ENCODE peak calls at places on chromosomes 6 and 20, in six cellular contexts. N is CD8-positive, alpha-beta T cell; S is brain microvascular endothelial cell; T is left ventricle myocardium inferior; Y is pancreas; V is adrenal gland. O is an unnamed sample.

GRCh38 chr6:33075568-33076405 is at the start of gene HLA-DPB1:
- DNase-seq in N (no peak), S (peak; percentile 65), T (no peak), Y (no peak), V (no peak), O (peak; percentile 78)

GRCh38 chr6:163308629-163309276 is 105.8 kb upstream of the QKI start:
- DNase-seq in N (no peak), S (no peak), T (no peak), Y (no peak), V (no peak), O (no peak)

GRCh38 chr6:39302669-39303424 is 11.4 kb downstream of the KCNK17 start:
- DNase-seq in N (peak; percentile 78), S (peak; percentile 59), T (peak; percentile 79), Y (peak; percentile 88), V (peak; percentile 85), O (peak; percentile 96)

GRCh38 chr6:72861059-72861458 is 239.2 kb downstream of the KCNQ5 start:
- DNase-seq in N (no peak), S (no peak), T (no peak), Y (no peak), V (no peak), O (no peak)

GRCh38 chr6:149176971-149177667 is 140.4 kb upstream of the TAB2 start:
- DNase-seq in N (no peak), S (no peak), T (no peak), Y (peak; percentile 36), V (no peak), O (no peak)

GRCh38 chr20:42192321-42192720 is 574.1 kb upstream of the CHD6 start:
- DNase-seq in N (no peak), S (no peak), T (no peak), Y (no peak), V (no peak), O (no peak)

GRCh38 chr6:157762636-157763035 is 60.4 kb upstream of the SNX9 start:
- DNase-seq in N (no peak), S (no peak), T (no peak), Y (no peak), V (no peak), O (no peak)

GRCh38 chr20:58135441-58136170 is 92.8 kb downstream of the ANKRD60 start:
- DNase-seq in N (no peak), S (no peak), T (no peak), Y (no peak), V (no peak), O (no peak)

GRCh38 chr20:60467771-60468170 is 509.5 kb downstream of the CDH26 start:
- DNase-seq in N (no peak), S (no peak), T (no peak), Y (no peak), V (no peak), O (no peak)

GRCh38 chr6:34627296-34627695 is 69.3 kb downstream of the ILRUN start:
- DNase-seq in N (no peak), S (no peak), T (no peak), Y (no peak), V (no peak), O (no peak)

GRCh38 chr20:25247100-25247665 is 702 bp upstream of the PYGB start:
- DNase-seq in N (no peak), S (peak; percentile 59), T (peak; percentile 75), Y (peak; percentile 74), V (peak; percentile 61), O (no peak)

GRCh38 chr6:137829641-137830083 is 37.4 kb upstream of the TNFAIP3 start:
- DNase-seq in N (no peak), S (no peak), T (no peak), Y (no peak), V (no peak), O (no peak)

GRCh38 chr6:15096894-15097837 is 148.7 kb upstream of the JARID2 start:
- DNase-seq in N (no peak), S (peak; percentile 42), T (no peak), Y (no peak), V (no peak), O (no peak)

GRCh38 chr6:1125297-1125696 is 186.6 kb upstream of the FOXQ1 start:
- DNase-seq in N (no peak), S (no peak), T (no peak), Y (no peak), V (no peak), O (no peak)

GRCh38 chr20:8021541-8022269 is 2.1 kb upstream of the TMX4 start:
- DNase-seq in N (no peak), S (no peak), T (peak; percentile 18), Y (no peak), V (no peak), O (no peak)

GRCh38 chr6:139062921-139063320 is 34.4 kb downstream of the ABRACL start:
- DNase-seq in N (no peak), S (no peak), T (no peak), Y (no peak), V (no peak), O (no peak)

GRCh38 chr20:51696304-51697118 is 71.7 kb downstream of the ATP9A start:
- DNase-seq in N (no peak), S (no peak), T (no peak), Y (no peak), V (no peak), O (no peak)

GRCh38 chr20:47343007-47343472 is 13.5 kb downstream of the ZMYND8 start:
- DNase-seq in N (no peak), S (no peak), T (no peak), Y (no peak), V (no peak), O (peak; percentile 32)

GRCh38 chr20:21147593-21147992 is 21.7 kb downstream of the KIZ start:
- DNase-seq in N (no peak), S (no peak), T (no peak), Y (no peak), V (no peak), O (no peak)

GRCh38 chr6:36556281-36556680 is 9.0 kb upstream of the STK38 start:
- DNase-seq in N (no peak), S (no peak), T (no peak), Y (no peak), V (no peak), O (no peak)

GRCh38 chr6:91079939-91080338 is 493.1 kb upstream of the MAP3K7 start:
- DNase-seq in N (no peak), S (peak; percentile 2), T (no peak), Y (no peak), V (no peak), O (no peak)

GRCh38 chr6:132736239-132736638 is 21.5 kb downstream of the VNN2 start:
- DNase-seq in N (no peak), S (no peak), T (no peak), Y (no peak), V (no peak), O (no peak)

GRCh38 chr20:51091564-51092195 is 68.8 kb upstream of the KCNG1 start:
- DNase-seq in N (no peak), S (no peak), T (no peak), Y (no peak), V (no peak), O (no peak)

GRCh38 chr20:18223399-18223798 is 64.9 kb upstream of the ZNF133 start:
- DNase-seq in N (no peak), S (no peak), T (no peak), Y (no peak), V (no peak), O (no peak)

GRCh38 chr6:168261234-168261633 is 58.3 kb downstream of the DACT2 start:
- DNase-seq in N (no peak), S (no peak), T (no peak), Y (no peak), V (no peak), O (no peak)

GRCh38 chr6:2381872-2382661 is 136.7 kb upstream of the GMDS start:
- DNase-seq in N (no peak), S (no peak), T (peak; percentile 24), Y (peak; percentile 24), V (no peak), O (no peak)
- H3K4me3 ChIP-seq in N (no peak overlapping the region), S (no peak overlapping the region), T (no peak overlapping the region), Y (no peak overlapping the region), V (no peak overlapping the region), O (no peak overlapping the region)

GRCh38 chr20:20085812-20086211 is 33.5 kb downstream of the CFAP61 start:
- DNase-seq in N (no peak), S (no peak), T (no peak), Y (no peak), V (no peak), O (no peak)

GRCh38 chr20:20084296-20084752 is 32.0 kb downstream of the CFAP61 start:
- DNase-seq in N (no peak), S (no peak), T (peak; percentile 20), Y (no peak), V (no peak), O (no peak)

GRCh38 chr20:20083796-20084195 is 31.5 kb downstream of the CFAP61 start:
- DNase-seq in N (no peak), S (no peak), T (no peak), Y (no peak), V (no peak), O (no peak)

GRCh38 chr20:20089018-20089417 is 36.7 kb downstream of the CFAP61 start:
- DNase-seq in N (no peak), S (no peak), T (peak; percentile 20), Y (no peak), V (no peak), O (no peak)

DNA sequence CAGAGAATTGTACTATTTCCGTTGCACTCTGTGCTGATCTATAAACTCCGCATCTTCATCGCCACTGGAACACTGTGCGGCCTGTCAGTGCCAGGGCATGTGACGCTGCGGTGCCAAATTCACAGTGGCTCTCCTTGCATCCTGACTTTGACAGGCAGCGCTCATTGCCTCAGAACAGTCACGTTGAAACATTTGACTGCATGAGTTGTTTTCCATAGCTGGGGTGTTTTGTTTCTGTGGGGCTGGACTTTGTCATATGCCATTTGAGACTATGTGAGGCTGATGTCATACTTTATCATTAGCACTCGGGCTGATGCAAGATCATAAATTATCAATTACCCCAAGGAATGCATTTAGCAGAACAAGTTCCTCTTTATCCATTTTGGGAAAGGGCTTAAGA is 32.7 kb downstream of the CFAP61 start:
- DNase-seq in N (no peak), S (no peak), T (peak; percentile 77), Y (no peak), V (no peak), O (no peak)
- TF ChIP-seq CTCF in N (no peak), S (no peak), T (no peak), Y (no peak), V (no peak), O (no peak)

GRCh38 chr6:78810146-78810545 is 57.2 kb upstream of the IRAK1BP1 start:
- DNase-seq in N (no peak), S (peak; percentile 52), T (no peak), Y (no peak), V (no peak), O (no peak)
- H3K4me3 ChIP-seq in N (no peak overlapping the region), S (no peak overlapping the region), T (no peak overlapping the region), Y (no peak overlapping the region), V (no peak overlapping the region), O (no peak overlapping the region)

GRCh38 chr6:156658186-156658585 is 119.0 kb upstream of the ARID1B start:
- DNase-seq in N (no peak), S (peak; percentile 80), T (no peak), Y (no peak), V (peak; percentile 52), O (no peak)

GRCh38 chr6:156660389-156660788 is 116.8 kb upstream of the ARID1B start:
- DNase-seq in N (no peak), S (no peak), T (no peak), Y (no peak), V (no peak), O (no peak)

GRCh38 chr6:156658596-156659316 is 118.4 kb upstream of the ARID1B start:
- DNase-seq in N (no peak), S (no peak), T (no peak), Y (no peak), V (no peak), O (no peak)

GRCh38 chr6:156657311-156657710 is 119.9 kb upstream of the ARID1B start:
- DNase-seq in N (no peak), S (no peak), T (peak; percentile 28), Y (no peak), V (no peak), O (no peak)

GRCh38 chr6:156659317-156660198 is 117.6 kb upstream of the ARID1B start:
- DNase-seq in N (no peak), S (no peak), T (no peak), Y (no peak), V (no peak), O (no peak)
- TF ChIP-seq CTCF in N (no peak), S (no peak), T (no peak), Y (no peak), V (no peak), O (no peak)